ENCODE peak calls at places on chromosomes 1 and 21, in seven cellular contexts. X is K562, S is A549, B is GM12878, Y is upper lobe of left lung, C is esophagus muscularis mucosa, T is transverse colon. D is an unnamed sample.

GRCh38 chr1:53076165-53076564 is 14.2 kb downstream of the PODN start:
- DNase-seq in X (no peak), S (no peak), B (no peak), Y (no peak), C (no peak), T (no peak), D (no peak)

GRCh38 chr21:42790520-42790919 is 88.8 kb downstream of the WDR4 start:
- DNase-seq in X (peak), S (no peak), B (no peak), Y (no peak), C (no peak), T (peak), D (no peak)

GRCh38 chr1:224357626-224358124 is 996 bp downstream of the CNIH4 start:
- DNase-seq in X (peak), S (peak), B (no peak), Y (no peak), C (no peak), T (no peak), D (no peak)

GRCh38 chr1:2597441-2598328 is 11.1 kb downstream of the PRXL2B start:
- DNase-seq in X (peak), S (no peak), B (no peak), Y (no peak), C (no peak), T (no peak), D (no peak)

GRCh38 chr1:54037476-54037875 is 15.5 kb downstream of the TMEM59 start:
- DNase-seq in X (no peak), S (no peak), B (no peak), Y (no peak), C (no peak), T (no peak), D (no peak)

GRCh38 chr1:47797555-47797954 is 199.6 kb downstream of the TRABD2B start:
- DNase-seq in X (no peak), S (no peak), B (no peak), Y (no peak), C (no peak), T (no peak), D (no peak)

GRCh38 chr1:230205719-230206198 is 138.7 kb downstream of the GALNT2 start:
- DNase-seq in X (peak), S (no peak), B (no peak), Y (peak), C (peak), T (no peak), D (no peak)

GRCh38 chr21:16176570-16176969 is 446.8 kb downstream of the USP25 start:
- DNase-seq in X (no peak), S (no peak), B (no peak), Y (no peak), C (no peak), T (no peak), D (peak)

GRCh38 chr1:90106271-90106670 is 111.4 kb downstream of the ZNF326 start:
- DNase-seq in X (no peak), S (no peak), B (no peak), Y (no peak), C (no peak), T (no peak), D (no peak)

GRCh38 chr21:36461918-36462486 is 17.9 kb downstream of the CLDN14 start:
- DNase-seq in X (no peak), S (no peak), B (no peak), Y (no peak), C (no peak), T (peak), D (no peak)

GRCh38 chr1:184113251-184113650 is 61.7 kb downstream of the TSEN15 start:
- DNase-seq in X (no peak), S (no peak), B (no peak), Y (no peak), C (no peak), T (no peak), D (no peak)

GRCh38 chr1:226424228-226425003 is 16.5 kb upstream of the PARP1 start:
- DNase-seq in X (no peak), S (peak), B (no peak), Y (peak), C (no peak), T (no peak), D (no peak)

GRCh38 chr1:53025034-53025777 is 36.8 kb upstream of the PODN start:
- DNase-seq in X (peak), S (peak), B (no peak), Y (peak), C (no peak), T (peak), D (peak)

GRCh38 chr1:33377013-33377412 is 53.9 kb downstream of the PHC2 start:
- DNase-seq in X (no peak), S (no peak), B (no peak), Y (no peak), C (no peak), T (no peak), D (no peak)

GRCh38 chr1:5430911-5431310 is 561.3 kb downstream of the NPHP4 start:
- DNase-seq in X (no peak), S (no peak), B (no peak), Y (no peak), C (no peak), T (no peak), D (no peak)

DNA sequence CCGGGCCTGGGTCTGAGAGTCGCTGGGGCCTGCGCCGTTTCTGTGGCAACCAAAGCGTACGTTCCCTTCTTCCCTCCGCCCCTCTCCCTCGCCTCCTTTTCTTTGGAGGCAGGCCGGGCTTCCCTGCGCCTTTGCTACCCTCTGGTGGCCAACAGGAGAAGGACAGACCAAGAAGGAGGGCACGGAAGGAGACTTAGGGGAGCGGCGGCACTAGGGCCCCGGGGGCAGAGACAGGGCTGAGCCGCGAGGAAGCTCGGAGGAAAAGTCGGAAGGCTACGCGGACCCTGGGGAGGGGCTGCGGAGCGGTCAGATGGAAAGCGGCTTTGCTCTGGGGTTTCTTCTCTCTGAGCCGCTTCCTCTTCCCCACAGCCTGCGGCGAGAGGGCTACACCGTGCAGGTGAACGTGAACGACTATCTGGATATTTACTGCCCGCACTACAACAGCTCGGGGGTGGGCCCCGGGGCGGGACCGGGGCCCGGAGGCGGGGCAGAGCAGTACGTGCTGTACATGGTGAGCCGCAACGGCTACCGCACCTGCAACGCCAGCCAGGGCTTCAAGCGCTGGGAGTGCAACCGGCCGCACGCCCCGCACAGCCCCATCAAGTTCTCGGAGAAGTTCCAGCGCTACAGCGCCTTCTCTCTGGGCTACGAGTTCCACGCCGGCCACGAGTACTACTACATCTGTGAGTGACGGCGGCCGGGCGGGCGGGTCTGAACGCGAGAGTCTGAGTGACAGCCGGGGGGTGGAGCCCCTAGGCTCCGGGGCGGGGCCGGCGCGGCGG is 6.3 kb downstream of the EFNA3 start:
- DNase-seq in X (peak), S (peak), B (peak), Y (peak), C (peak), T (peak), D (peak)
- TF ChIP-seq POLR2A in X (peak), S (peak), B (no peak), Y (no peak), C (no peak), T (peak), D (peak)

DNA sequence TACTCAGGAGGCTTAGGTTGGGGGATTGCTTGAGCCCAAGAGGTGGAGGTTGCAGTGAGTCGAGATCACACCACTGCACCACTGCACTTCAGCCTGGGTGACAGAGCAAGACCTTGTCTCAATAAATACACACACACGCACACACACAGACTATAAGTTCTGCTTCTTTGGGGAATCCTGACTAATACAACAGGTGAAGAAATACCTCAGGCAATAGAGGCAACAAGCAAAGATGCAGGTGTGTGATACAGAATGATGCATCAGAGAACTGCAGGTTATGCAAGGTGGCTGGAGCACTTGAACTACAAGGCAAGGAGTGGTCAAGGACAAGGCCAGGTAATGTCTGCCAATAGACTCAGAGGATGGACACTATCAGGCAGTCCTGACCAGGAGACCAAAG is 117.6 kb upstream of the ZNF678 start:
- DNase-seq in X (no peak), S (no peak), B (no peak), Y (no peak), C (no peak), T (no peak), D (no peak)
- TF ChIP-seq EP300 in X (no peak), S (no peak), B (no peak), Y (no peak), C (no peak), T (no peak), D (no peak)

DNA sequence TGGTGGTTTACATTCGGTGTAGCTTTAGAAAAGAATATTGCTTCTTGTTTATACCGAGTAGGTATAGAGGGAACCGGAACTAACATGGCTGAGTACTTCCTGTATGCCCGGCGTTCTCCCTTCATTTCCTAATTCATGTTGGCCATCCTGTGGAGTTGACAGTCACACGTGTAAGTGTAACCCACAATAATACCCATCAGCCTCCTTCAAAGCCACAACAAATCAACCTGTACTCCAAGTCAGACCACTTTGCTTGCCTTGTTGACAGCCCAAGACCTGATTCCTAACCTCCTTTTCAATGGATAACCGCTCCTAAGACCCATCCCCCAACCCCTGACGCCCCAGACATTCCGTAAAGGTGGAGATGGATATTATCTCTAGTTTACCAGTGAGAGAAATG is 42.1 kb downstream of the UBE2U start:
- DNase-seq in X (no peak), S (no peak), B (no peak), Y (no peak), C (no peak), T (no peak), D (no peak)
- H3K4me3 ChIP-seq in X (no peak), S (no peak), B (no peak), Y (peak), C (no peak), T (no peak), D (no peak)

GRCh38 chr1:111506561-111506960 is 3.1 kb upstream of the ADORA3 start:
- DNase-seq in X (no peak), S (no peak), B (no peak), Y (no peak), C (no peak), T (no peak), D (no peak)

GRCh38 chr1:111510003-111510380 is 6.6 kb upstream of the ADORA3 start:
- DNase-seq in X (no peak), S (no peak), B (no peak), Y (no peak), C (no peak), T (no peak), D (no peak)

GRCh38 chr1:111505641-111506119 is 2.2 kb upstream of the ADORA3 start:
- DNase-seq in X (no peak), S (no peak), B (no peak), Y (peak), C (no peak), T (peak), D (no peak)

GRCh38 chr1:111504097-111504496 is 664 bp upstream of the ADORA3 start:
- DNase-seq in X (no peak), S (no peak), B (no peak), Y (no peak), C (no peak), T (no peak), D (no peak)

GRCh38 chr1:111507411-111508201 is 4.2 kb upstream of the ADORA3 start:
- DNase-seq in X (peak), S (no peak), B (peak), Y (peak), C (peak), T (peak), D (peak)
- TF ChIP-seq POLR2A in X (no peak), S (no peak), B (peak), Y (no peak), C (no peak), T (no peak), D (no peak)

DNA sequence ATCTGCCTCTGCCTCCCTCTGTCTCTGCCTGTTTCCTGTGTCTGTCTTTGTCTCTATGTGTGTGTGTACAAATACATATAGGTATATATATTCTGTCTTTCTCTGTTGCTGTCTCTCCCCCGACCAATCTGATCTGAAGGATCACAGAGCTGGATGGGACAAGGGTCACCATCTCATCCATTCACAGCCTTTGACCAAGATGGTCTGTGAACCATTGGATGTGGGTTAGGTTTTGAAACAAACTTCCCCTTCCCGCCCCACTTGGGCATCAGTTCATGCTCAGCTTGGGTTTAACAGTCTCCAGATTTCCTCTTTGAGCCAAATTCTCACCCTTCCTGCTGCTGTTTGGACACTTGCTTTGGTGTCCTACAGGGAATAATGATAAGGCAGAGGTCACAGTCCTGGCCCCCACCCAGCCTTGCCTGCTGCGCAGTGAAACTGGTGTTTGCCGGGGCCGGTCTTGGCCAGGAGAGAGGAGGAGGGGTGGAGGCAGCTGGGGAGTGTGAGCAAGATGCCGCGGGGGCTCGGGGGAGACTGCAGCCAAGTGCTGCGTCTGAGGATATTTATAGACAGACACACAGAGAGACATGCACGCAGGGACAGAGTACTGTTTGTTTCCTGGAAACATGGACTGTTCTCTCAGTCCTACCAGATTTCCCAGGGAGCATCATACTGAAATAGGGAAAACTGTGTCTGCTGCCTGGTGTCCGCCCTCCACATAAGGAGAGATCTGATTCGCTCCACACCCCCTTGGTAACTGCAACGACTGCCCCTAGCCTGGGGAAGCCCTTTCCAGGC is 27.0 kb upstream of the BTG2 start:
- DNase-seq in X (peak), S (no peak), B (no peak), Y (peak), C (peak), T (peak), D (peak)
- TF ChIP-seq EP300 in X (no peak), S (no peak), B (no peak), Y (peak), C (peak), T (peak), D (peak)